ENCODE peak calls at places on chromosomes 12 and 14, in six cellular contexts. Y, C, Z, E, P and M are unnamed samples.

GRCh38 chr14:28813810-28814209 is 47.2 kb downstream of the FOXG1 start:
- DNase-seq in C (no peak), Z (no peak), E (no peak), P (no peak), Y (no peak), M (no peak)

GRCh38 chr12:31008961-31009840 is 64.5 kb upstream of the DDX11 start:
- DNase-seq in P (no peak), Z (no peak), C (no peak), Y (no peak), E (no peak), M (no peak)

GRCh38 chr12:30002677-30003076 is 218.9 kb upstream of the TMTC1 start:
- DNase-seq in P (no peak), E (no peak), Z (no peak), C (peak; percentile 74), Y (no peak), M (no peak)

GRCh38 chr14:30389134-30389900 is 169.6 kb upstream of the G2E3 start:
- DNase-seq in Z (no peak), E (no peak), C (no peak), Y (no peak), P (no peak), M (no peak)

GRCh38 chr14:38107216-38107631 is 100.5 kb upstream of the SSTR1 start:
- DNase-seq in Z (peak; percentile 20), E (no peak), P (no peak), Y (no peak), C (no peak), M (no peak)

GRCh38 chr14:75088566-75089373 is 19.3 kb downstream of the ZC2HC1C start:
- DNase-seq in C (peak; percentile 73), P (peak; percentile 82), Y (peak; percentile 33), Z (peak; percentile 65), E (peak; percentile 46), M (peak; percentile 68)

GRCh38 chr14:68757618-68758081 is 35.2 kb downstream of the ZFP36L1 start:
- DNase-seq in Y (no peak), Z (peak; percentile 28), P (peak; percentile 32), E (no peak), C (no peak), M (peak; percentile 44)

GRCh38 chr12:109389146-109389545 is 41.4 kb downstream of the MYO1H start:
- DNase-seq in C (peak; percentile 33), Y (no peak), Z (no peak), P (no peak), E (no peak), M (no peak)

GRCh38 chr14:29140059-29140458 is 373.5 kb downstream of the FOXG1 start:
- DNase-seq in E (no peak), C (no peak), P (no peak), Z (no peak), Y (no peak), M (no peak)

GRCh38 chr12:6970096-6970527 is 352 bp downstream of the PHB2 start:
- DNase-seq in Y (no peak), Z (no peak), P (peak; percentile 27), E (no peak), C (peak; percentile 37), M (no peak)

GRCh38 chr12:117212563-117213190 is 22.4 kb upstream of the FBXO21 start:
- DNase-seq in P (peak; percentile 88), C (peak; percentile 82), Z (peak; percentile 71), Y (peak; percentile 89), E (peak; percentile 82), M (peak; percentile 78)

GRCh38 chr14:73287071-73287470 is 49.8 kb downstream of the PAPLN start:
- DNase-seq in Y (no peak), E (no peak), C (no peak), Z (no peak), P (peak; percentile 81), M (no peak)

GRCh38 chr14:62101189-62101588 is 339.0 kb downstream of the SNAPC1 start:
- DNase-seq in P (no peak), Y (no peak), E (no peak), Z (no peak), C (no peak), M (no peak)

GRCh38 chr12:124713041-124713435 is 145.6 kb upstream of the NCOR2 start:
- DNase-seq in C (no peak), P (peak; percentile 97), Y (no peak), E (no peak), Z (no peak), M (no peak)

GRCh38 chr12:47705239-47705570 is 625 bp downstream of the RPAP3 start:
- DNase-seq in C (no peak), Y (no peak), Z (peak; percentile 8), E (no peak), P (no peak), M (no peak)

DNA sequence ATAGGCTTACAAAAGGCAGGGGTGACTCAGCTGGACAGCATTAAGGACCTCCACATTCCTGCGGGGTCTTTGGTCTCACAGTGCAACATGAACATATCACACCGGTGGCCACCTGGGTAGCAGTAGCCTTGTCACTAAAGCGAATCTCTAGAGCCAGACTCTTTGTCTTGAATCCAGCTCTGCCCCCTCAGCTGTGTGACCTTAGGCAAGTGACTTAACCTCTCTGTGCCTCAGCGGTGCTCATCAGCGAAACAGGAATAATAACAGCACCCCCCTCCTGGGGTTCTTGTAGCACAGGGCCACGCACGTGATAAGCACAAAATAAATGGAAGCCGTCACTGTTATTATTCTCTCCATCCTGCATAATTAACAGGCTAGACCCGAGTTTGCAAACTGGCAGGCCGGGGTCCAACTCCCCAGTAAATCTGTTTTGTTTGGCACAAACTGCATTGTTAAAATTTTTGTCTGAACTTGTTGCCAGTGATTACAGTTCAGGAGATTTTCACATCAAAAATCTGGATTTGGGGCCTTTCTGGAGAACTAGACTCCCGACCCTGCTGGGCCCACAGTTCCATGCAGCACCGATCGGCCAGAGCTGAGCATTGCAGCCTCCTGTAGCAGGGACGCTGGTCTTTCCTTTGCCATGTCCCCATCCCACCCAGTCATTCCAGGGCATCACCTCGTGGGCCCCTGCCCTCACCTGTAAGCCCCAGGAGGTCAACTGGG is 174.8 kb downstream of the PHETA1 start:
- DNase-seq in P (no peak), C (no peak), Z (no peak), E (no peak), Y (no peak), M (no peak)
- H3K4ac ChIP-seq in P (no peak overlapping the region), C (no peak overlapping the region), Z (no peak overlapping the region), E (no peak overlapping the region), Y (no peak overlapping the region), M (no peak overlapping the region)

GRCh38 chr14:104138891-104139459 is 588 bp downstream of the KIF26A start:
- DNase-seq in Y (no peak), P (peak; percentile 22), Z (no peak), C (no peak), E (no peak), M (peak; percentile 19)

GRCh38 chr14:104138098-104138890 is at the start of gene KIF26A:
- DNase-seq in Y (peak; percentile 82), C (peak; percentile 84), E (peak; percentile 79), Z (no peak), P (peak; percentile 31), M (peak; percentile 61)

GRCh38 chr14:104140213-104140462 is 1.8 kb downstream of the KIF26A start:
- DNase-seq in P (no peak), C (no peak), E (no peak), Z (no peak), Y (no peak), M (no peak)

GRCh38 chr14:104140463-104141331 is 2.3 kb downstream of the KIF26A start:
- DNase-seq in Z (no peak), P (no peak), C (no peak), E (peak; percentile 24), Y (no peak), M (no peak)

GRCh38 chr14:104139460-104140212 is 1.2 kb downstream of the KIF26A start:
- DNase-seq in Y (no peak), C (peak; percentile 43), E (peak; percentile 36), Z (no peak), P (no peak), M (no peak)
- H2BK120ac ChIP-seq in Y (peak overlapping the region; percentile 84), C (no peak overlapping the region), E (no peak overlapping the region), Z (no peak overlapping the region), P (no peak overlapping the region), M (no peak overlapping the region)

GRCh38 chr12:130787041-130787440 is 52.0 kb downstream of the STX2 start:
- DNase-seq in Y (no peak), E (no peak), P (no peak), Z (no peak), C (no peak), M (no peak)

GRCh38 chr12:130792926-130793849 is 45.9 kb downstream of the STX2 start:
- DNase-seq in Y (no peak), E (no peak), C (no peak), P (no peak), Z (no peak), M (no peak)

GRCh38 chr12:130791699-130792098 is 47.4 kb downstream of the STX2 start:
- DNase-seq in P (no peak), E (no peak), Y (no peak), C (no peak), Z (no peak), M (no peak)

GRCh38 chr12:130787445-130788410 is 51.3 kb downstream of the STX2 start:
- DNase-seq in Z (peak; percentile 35), C (peak; percentile 87), Y (peak; percentile 48), P (no peak), E (peak; percentile 96), M (peak; percentile 33)

DNA sequence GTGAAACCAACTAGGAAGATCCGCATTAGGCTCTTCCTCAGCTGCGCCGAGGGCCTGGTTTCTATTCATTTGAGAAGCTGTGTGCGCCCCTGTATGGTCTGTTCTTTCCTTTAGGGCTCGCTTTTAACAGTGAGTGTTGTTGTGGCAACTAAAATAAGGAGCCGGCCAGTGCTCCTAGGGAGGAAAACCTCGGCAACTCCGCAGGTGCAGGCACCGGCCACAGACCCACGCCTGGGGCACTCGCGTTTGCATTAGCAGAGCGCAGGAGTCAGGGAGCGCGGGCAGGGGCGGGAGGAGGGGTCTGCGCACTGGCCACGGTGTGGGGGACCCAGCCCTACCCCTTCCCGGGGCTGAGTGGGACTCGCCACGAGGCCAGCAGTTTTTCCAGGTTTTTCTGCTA is 50.5 kb downstream of the STX2 start:
- DNase-seq in C (peak; percentile 46), E (peak; percentile 62), Y (no peak), P (no peak), Z (no peak), M (no peak)
- H4K8ac ChIP-seq in C (no peak overlapping the region), E (no peak overlapping the region), Y (no peak overlapping the region), P (no peak overlapping the region), Z (no peak overlapping the region), M (no peak overlapping the region)

GRCh38 chr12:132560421-132560830 is 50.0 kb downstream of the LRCOL1 start:
- DNase-seq in C (peak; percentile 36), P (peak; percentile 66), Z (no peak), Y (no peak), E (no peak), M (no peak)
- H3K4ac ChIP-seq in C (no peak overlapping the region), P (no peak overlapping the region), Z (no peak overlapping the region), Y (peak overlapping the region; percentile 96), E (no peak overlapping the region), M (peak overlapping the region; percentile 5)

GRCh38 chr12:128727999-128728398 is 95.8 kb downstream of the SLC15A4 start:
- DNase-seq in E (no peak), Y (no peak), Z (no peak), C (peak; percentile 64), P (no peak), M (no peak)
- H2BK120ac ChIP-seq in E (no peak overlapping the region), Y (no peak overlapping the region), Z (no peak overlapping the region), C (no peak overlapping the region), P (no peak overlapping the region), M (no peak overlapping the region)